ENCODE peak calls at places on chromosome 9, in seven cellular contexts. V is germinal center, A is NCI-H1436 treated with DMSO at 0.1 percent for 48 hours, J is T-helper 1 cell, I is COLO829, D is WERI-Rb-1, U is amniotic stem cell. B is an unnamed sample.

GRCh38 chr9:18907927-18908625 is 124.9 kb downstream of the SAXO1 start:
- DNase-seq in V (no peak), A (no peak), J (no peak), I (no peak), D (no peak), U (no peak), B (no peak)

GRCh38 chr9:110148384-110148783 is 59.6 kb downstream of the C9orf152 start:
- DNase-seq in V (no peak), A (no peak), J (peak), I (peak), D (no peak), U (no peak), B (no peak)

GRCh38 chr9:129836342-129837007 is 1.2 kb downstream of the USP20 start:
- DNase-seq in V (peak), A (no peak), J (peak), I (no peak), D (no peak), U (no peak), B (no peak)

GRCh38 chr9:118003240-118003639 is 299.0 kb downstream of the TLR4 start:
- DNase-seq in V (no peak), A (no peak), J (no peak), I (no peak), D (no peak), U (no peak), B (no peak)

GRCh38 chr9:94757158-94757557 is 30.7 kb downstream of the AOPEP start:
- DNase-seq in V (no peak), A (no peak), J (no peak), I (peak), D (no peak), U (no peak), B (no peak)

GRCh38 chr9:28848671-28849070 is 1275.4 kb upstream of the C9orf72 start:
- DNase-seq in V (no peak), A (no peak), J (no peak), I (no peak), D (no peak), U (no peak), B (no peak)

GRCh38 chr9:123998278-123998925 is 13.2 kb upstream of the LHX2 start:
- DNase-seq in V (no peak), A (no peak), J (no peak), I (no peak), D (no peak), U (no peak), B (no peak)

GRCh38 chr9:117963493-117963892 is 259.3 kb downstream of the TLR4 start:
- DNase-seq in V (no peak), A (no peak), J (no peak), I (no peak), D (no peak), U (no peak), B (peak)

GRCh38 chr9:78031271-78031825 is at the start of gene GNAQ:
- DNase-seq in V (peak), A (no peak), J (no peak), I (no peak), D (peak), U (no peak), B (no peak)

GRCh38 chr9:106878943-106879916 is 16.3 kb downstream of the ZNF462 start:
- DNase-seq in V (no peak), A (peak), J (no peak), I (no peak), D (no peak), U (no peak), B (peak)

GRCh38 chr9:71758277-71758676 is 10.0 kb downstream of the CEMIP2 start:
- DNase-seq in V (no peak), A (no peak), J (no peak), I (no peak), D (no peak), U (no peak), B (no peak)

GRCh38 chr9:121748080-121748479 is 96.6 kb downstream of the DAB2IP start:
- DNase-seq in V (no peak), A (no peak), J (no peak), I (no peak), D (no peak), U (no peak), B (no peak)

GRCh38 chr9:126721531-126722098 is 83.2 kb upstream of the ZBTB43 start:
- DNase-seq in V (no peak), A (no peak), J (no peak), I (no peak), D (no peak), U (no peak), B (no peak)

GRCh38 chr9:122394265-122395242 is 23.7 kb downstream of the PTGS1 start:
- DNase-seq in V (no peak), A (no peak), J (no peak), I (peak), D (no peak), U (peak), B (no peak)

GRCh38 chr9:111020594-111020993 is 17.7 kb downstream of the LPAR1 start:
- DNase-seq in V (no peak), A (no peak), J (no peak), I (no peak), D (no peak), U (no peak), B (no peak)

B was measured in NCI-H2227 treated with DMSO at 0.1 percent for 48 hours.